ENCODE peak calls at places on chromosomes 13 and 19, in four cellular contexts. A is T-helper 2 cell, J is T1000, P is heart right ventricle. Q is an unnamed sample.

GRCh38 chr13:36341718-36342117 is 4.5 kb downstream of the SPART start:
- DNase-seq in J (no peak), A (no peak), P (no peak), Q (no peak)

GRCh38 chr19:12948597-12949362 is 3.1 kb downstream of the RAD23A start:
- DNase-seq in P (no peak), A (no peak), J (no peak), Q (no peak)

GRCh38 chr19:403221-404036 is 5.5 kb downstream of the C2CD4C start:
- DNase-seq in P (no peak), A (no peak), J (no peak), Q (no peak)

GRCh38 chr13:25648996-25649633 is 277.3 kb downstream of the ATP8A2 start:
- DNase-seq in P (no peak), J (no peak), A (no peak), Q (no peak)

GRCh38 chr13:104106705-104107393 is 1040.6 kb upstream of the SLC10A2 start:
- DNase-seq in A (no peak), P (no peak), J (no peak), Q (no peak)

GRCh38 chr13:112762690-112763080 is 72.8 kb downstream of the ATP11A start:
- DNase-seq in A (no peak), P (no peak), J (no peak), Q (no peak)

GRCh38 chr19:44602071-44602470 is 11.3 kb upstream of the IGSF23 start:
- DNase-seq in J (no peak), A (no peak), P (no peak), Q (no peak)

GRCh38 chr13:46721054-46721453 is 75.9 kb downstream of the ESD start:
- DNase-seq in A (no peak), P (peak), J (no peak), Q (peak)

GRCh38 chr13:28505543-28506135 is 10.7 kb upstream of the FLT1 start:
- DNase-seq in J (no peak), A (no peak), P (no peak), Q (no peak)

GRCh38 chr13:51681037-51681678 is 96.9 kb downstream of the WDFY2 start:
- DNase-seq in A (no peak), P (no peak), J (no peak), Q (no peak)

Q was measured in T-helper 9 cell.